ENCODE peak calls at places on chromosome X, in four cellular contexts. One of them, this sample, is unnamed.

GRCh38 chrX:149286940-149287349 is 218.2 kb downstream of the IDS start:
- DNase-seq in HepG2: peak
- DNase-seq in A549: peak
- DNase-seq in H1: no peak
- DNase-seq in this sample: peak

GRCh38 chrX:148567229-148567628 is 66.8 kb downstream of the AFF2 start:
- DNase-seq in HepG2: no peak
- DNase-seq in A549: no peak
- DNase-seq in H1: no peak
- DNase-seq in this sample: peak

GRCh38 chrX:111376897-111377601 is 34.9 kb downstream of the DCX start:
- DNase-seq in HepG2: no peak
- DNase-seq in A549: no peak
- DNase-seq in H1: no peak
- DNase-seq in this sample: no peak

GRCh38 chrX:66016905-66017658 is 22.8 kb downstream of the VSIG4 start:
- DNase-seq in HepG2: no peak
- DNase-seq in A549: no peak
- DNase-seq in H1: no peak
- DNase-seq in this sample: peak

GRCh38 chrX:107880054-107880610 is 54.5 kb downstream of the MID2 start:
- DNase-seq in HepG2: no peak
- DNase-seq in A549: no peak
- DNase-seq in H1: no peak
- DNase-seq in this sample: no peak

GRCh38 chrX:100745806-100746537 is 14.1 kb upstream of the SYTL4 start:
- DNase-seq in HepG2: no peak
- DNase-seq in A549: no peak
- DNase-seq in H1: no peak
- DNase-seq in this sample: no peak

GRCh38 chrX:9569875-9570274 is 105.0 kb downstream of the TBL1X start:
- DNase-seq in HepG2: no peak
- DNase-seq in A549: no peak
- DNase-seq in H1: no peak
- DNase-seq in this sample: no peak

GRCh38 chrX:41828821-41829220 is 94.5 kb downstream of the CASK start:
- DNase-seq in HepG2: no peak
- DNase-seq in A549: no peak
- DNase-seq in H1: no peak
- DNase-seq in this sample: no peak

GRCh38 chrX:1389993-1390285 is 2.0 kb downstream of the SLC25A6 start:
- DNase-seq in HepG2: no peak
- DNase-seq in A549: no peak
- DNase-seq in H1: no peak
- DNase-seq in this sample: no peak

GRCh38 chrX:108397627-108398392 is 40.4 kb downstream of the COL4A6 start:
- DNase-seq in HepG2: no peak
- DNase-seq in A549: no peak
- DNase-seq in H1: no peak
- DNase-seq in this sample: no peak

GRCh38 chrX:105701310-105702052 is 120.9 kb upstream of the NRK start:
- DNase-seq in HepG2: no peak
- DNase-seq in A549: no peak
- DNase-seq in H1: no peak
- DNase-seq in this sample: no peak

GRCh38 chrX:38868941-38869378 is 67.7 kb downstream of the MID1IP1 start:
- DNase-seq in HepG2: no peak
- DNase-seq in A549: no peak
- DNase-seq in H1: no peak
- DNase-seq in this sample: no peak

GRCh38 chrX:3206314-3206713 is 140.1 kb downstream of the MXRA5 start:
- DNase-seq in HepG2: no peak
- DNase-seq in A549: no peak
- DNase-seq in H1: no peak
- DNase-seq in this sample: no peak

GRCh38 chrX:48918303-48918643 is 551 bp downstream of the PIM2 start:
- DNase-seq in HepG2: no peak
- DNase-seq in A549: no peak
- DNase-seq in H1: no peak
- DNase-seq in this sample: no peak

DNA sequence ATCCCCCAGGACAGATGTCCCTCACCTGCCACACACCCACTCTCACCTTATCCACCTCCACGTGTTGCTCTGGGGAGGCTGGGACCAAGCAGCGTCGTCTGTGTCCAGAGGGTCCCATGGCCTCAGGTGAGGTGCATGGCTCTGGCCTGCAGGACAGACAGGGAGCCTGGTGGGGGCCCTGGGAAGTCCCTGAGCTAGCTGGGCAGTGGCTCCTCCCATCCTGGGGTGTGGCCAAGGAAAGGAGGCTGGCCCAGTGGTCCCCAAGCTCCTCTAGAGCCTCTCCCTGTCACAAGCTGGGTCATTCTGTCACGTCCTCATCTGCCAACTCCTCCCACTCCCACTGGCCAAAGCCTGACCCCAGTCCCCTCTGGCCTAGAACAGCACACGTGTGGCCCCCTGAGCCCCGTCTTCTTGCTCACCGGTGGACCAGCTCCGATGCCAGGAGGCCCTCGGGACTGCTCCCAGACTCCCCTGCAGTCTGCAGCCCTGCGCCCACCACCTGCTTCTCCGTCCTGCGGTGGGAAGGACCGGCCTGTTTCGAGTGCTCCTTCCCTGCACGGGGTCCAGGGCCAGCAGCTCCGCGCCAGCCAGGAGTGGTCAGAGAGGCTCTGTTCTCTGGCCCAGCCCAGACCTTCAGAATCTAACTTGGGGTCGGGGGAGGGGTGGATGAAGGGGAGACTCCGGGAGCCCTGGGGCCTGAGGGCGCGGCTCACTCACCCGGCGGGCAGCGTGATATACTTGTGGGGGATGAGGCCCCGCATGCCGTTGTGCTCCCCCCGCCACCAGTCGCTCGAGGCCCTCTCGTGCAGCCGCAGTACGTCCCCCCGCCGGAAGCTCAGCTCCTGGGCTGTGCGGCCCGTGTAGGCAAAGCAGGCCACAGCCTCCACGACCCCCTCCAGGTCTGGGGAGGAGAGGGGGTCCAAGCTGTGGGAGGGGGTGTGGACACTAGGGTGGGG is 4.8 kb downstream of the AVPR2 start:
- DNase-seq in HepG2: peak
- DNase-seq in A549: no peak
- DNase-seq in H1: no peak
- DNase-seq in this sample: peak
- TF ChIP-seq RNF2 in HepG2: no peak
- TF ChIP-seq RNF2 in A549: no peak
- TF ChIP-seq RNF2 in H1: no peak
- TF ChIP-seq RNF2 in this sample: no peak

GRCh38 chrX:153647461-153648357 is 706 bp downstream of the DUSP9 start:
- DNase-seq in HepG2: no peak
- DNase-seq in A549: no peak
- DNase-seq in H1: no peak
- DNase-seq in this sample: no peak

GRCh38 chrX:153646620-153647373 is at the start of gene DUSP9:
- DNase-seq in HepG2: peak
- DNase-seq in A549: peak
- DNase-seq in H1: no peak
- DNase-seq in this sample: peak

GRCh38 chrX:153645151-153645550 is 1.9 kb upstream of the DUSP9 start:
- DNase-seq in HepG2: no peak
- DNase-seq in A549: no peak
- DNase-seq in H1: no peak
- DNase-seq in this sample: no peak

GRCh38 chrX:153644356-153645125 is 2.5 kb upstream of the DUSP9 start:
- DNase-seq in HepG2: no peak
- DNase-seq in A549: no peak
- DNase-seq in H1: no peak
- DNase-seq in this sample: no peak

GRCh38 chrX:153645921-153646481 is 1.0 kb upstream of the DUSP9 start:
- DNase-seq in HepG2: peak
- DNase-seq in A549: no peak
- DNase-seq in H1: no peak
- DNase-seq in this sample: no peak
- TF ChIP-seq RNF2 in HepG2: no peak
- TF ChIP-seq RNF2 in A549: no peak
- TF ChIP-seq RNF2 in H1: no peak
- TF ChIP-seq RNF2 in this sample: no peak

GRCh38 chrX:16839224-16839851 is 30.8 kb downstream of the RBBP7 start:
- DNase-seq in HepG2: no peak
- DNase-seq in A549: no peak
- DNase-seq in H1: no peak
- DNase-seq in this sample: no peak
- TF ChIP-seq RNF2 in HepG2: no peak
- TF ChIP-seq RNF2 in A549: no peak
- TF ChIP-seq RNF2 in H1: no peak
- TF ChIP-seq RNF2 in this sample: no peak

DNA sequence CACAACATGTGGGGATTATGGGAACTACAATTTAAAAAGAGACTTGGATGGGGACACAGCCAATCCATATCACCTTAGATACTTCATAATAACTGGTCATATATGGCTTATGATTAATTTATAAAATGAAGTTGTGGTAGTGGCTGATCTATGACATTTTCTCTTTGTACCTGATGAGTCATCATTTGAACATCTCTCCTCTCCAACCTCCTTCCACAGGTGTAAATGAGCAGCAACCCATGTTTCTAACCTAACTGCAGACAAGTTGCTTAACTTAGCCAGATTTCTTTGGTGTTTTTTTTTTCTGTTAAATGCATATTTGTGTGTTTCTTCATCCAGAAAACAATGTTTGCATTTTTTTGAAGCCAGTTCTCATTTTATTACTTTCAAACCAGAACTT is 42.6 kb downstream of the SPANXA2 start:
- DNase-seq in HepG2: no peak
- DNase-seq in A549: no peak
- DNase-seq in H1: no peak
- DNase-seq in this sample: no peak
- TF ChIP-seq RNF2 in HepG2: no peak
- TF ChIP-seq RNF2 in A549: no peak
- TF ChIP-seq RNF2 in H1: no peak
- TF ChIP-seq RNF2 in this sample: no peak

GRCh38 chrX:15930585-15930984 is 76.0 kb upstream of the AP1S2 start:
- DNase-seq in HepG2: no peak
- DNase-seq in A549: peak
- DNase-seq in H1: no peak
- DNase-seq in this sample: peak
- TF ChIP-seq RNF2 in HepG2: no peak
- TF ChIP-seq RNF2 in A549: no peak
- TF ChIP-seq RNF2 in H1: no peak
- TF ChIP-seq RNF2 in this sample: no peak

GRCh38 chrX:17635231-17635630 is 102.1 kb upstream of the SCML1 start:
- DNase-seq in HepG2: no peak
- DNase-seq in A549: no peak
- DNase-seq in H1: peak
- DNase-seq in this sample: no peak
- TF ChIP-seq RNF2 in HepG2: no peak
- TF ChIP-seq RNF2 in A549: no peak
- TF ChIP-seq RNF2 in H1: no peak
- TF ChIP-seq RNF2 in this sample: no peak

GRCh38 chrX:54891573-54891972 is 29.1 kb upstream of the TRO start:
- DNase-seq in HepG2: peak
- DNase-seq in A549: peak
- DNase-seq in H1: no peak
- DNase-seq in this sample: peak
- TF ChIP-seq RNF2 in HepG2: no peak
- TF ChIP-seq RNF2 in A549: no peak
- TF ChIP-seq RNF2 in H1: no peak
- TF ChIP-seq RNF2 in this sample: no peak

GRCh38 chrX:154799554-154800348 is 5.5 kb downstream of the MPP1 start:
- DNase-seq in HepG2: peak
- DNase-seq in A549: peak
- DNase-seq in H1: no peak
- DNase-seq in this sample: no peak
- TF ChIP-seq RNF2 in HepG2: no peak
- TF ChIP-seq RNF2 in A549: no peak
- TF ChIP-seq RNF2 in H1: no peak
- TF ChIP-seq RNF2 in this sample: no peak

DNA sequence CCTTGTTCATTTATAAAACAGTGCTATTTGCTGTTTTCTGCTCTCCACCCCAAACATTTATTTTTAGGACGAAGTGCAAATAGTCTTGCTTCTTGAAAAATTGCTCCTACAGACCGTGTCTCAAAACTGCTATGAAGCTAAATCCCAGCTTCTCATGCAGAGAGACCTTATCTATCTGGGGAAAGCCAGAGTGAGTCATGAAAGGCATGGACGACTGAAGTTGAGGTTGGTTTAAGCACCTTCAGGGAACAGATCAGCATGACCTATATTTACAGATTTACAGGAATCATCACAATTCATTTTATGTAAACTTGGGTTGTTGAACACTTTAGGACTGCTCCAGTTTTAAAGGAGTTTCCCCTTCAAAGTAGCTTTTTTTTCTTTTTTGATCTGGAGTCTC is 184.1 kb downstream of the HS6ST2 start:
- DNase-seq in HepG2: no peak
- DNase-seq in A549: no peak
- DNase-seq in H1: no peak
- DNase-seq in this sample: no peak
- TF ChIP-seq RNF2 in HepG2: no peak
- TF ChIP-seq RNF2 in A549: no peak
- TF ChIP-seq RNF2 in H1: no peak
- TF ChIP-seq RNF2 in this sample: no peak

GRCh38 chrX:22155126-22155525 is 117.6 kb upstream of the CBLL2 start:
- DNase-seq in HepG2: no peak
- DNase-seq in A549: no peak
- DNase-seq in H1: no peak
- DNase-seq in this sample: no peak

GRCh38 chrX:22163306-22163705 is 109.4 kb upstream of the CBLL2 start:
- DNase-seq in HepG2: no peak
- DNase-seq in A549: no peak
- DNase-seq in H1: no peak
- DNase-seq in this sample: no peak

GRCh38 chrX:22164770-22165388 is 107.8 kb upstream of the CBLL2 start:
- DNase-seq in HepG2: no peak
- DNase-seq in A549: no peak
- DNase-seq in H1: no peak
- DNase-seq in this sample: no peak

GRCh38 chrX:22159071-22159470 is 113.6 kb upstream of the CBLL2 start:
- DNase-seq in HepG2: no peak
- DNase-seq in A549: no peak
- DNase-seq in H1: no peak
- DNase-seq in this sample: no peak
- TF ChIP-seq RNF2 in HepG2: no peak
- TF ChIP-seq RNF2 in A549: no peak
- TF ChIP-seq RNF2 in H1: no peak
- TF ChIP-seq RNF2 in this sample: no peak

This sample was measured in K562.